ENCODE peak calls at places on chromosome 15, in five cellular contexts. F, V, R, I and C are unnamed samples.

GRCh38 chr15:77832874-77833273 is 200.2 kb upstream of the LINGO1 start:
- DNase-seq in I (no peak), R (no peak), F (peak), V (no peak), C (no peak)

GRCh38 chr15:77464129-77464865 is 43.6 kb downstream of the HMG20A start:
- DNase-seq in F (no peak), I (no peak), R (no peak), V (no peak), C (no peak)

GRCh38 chr15:88472225-88472624 is 4.7 kb downstream of the MRPS11 start:
- DNase-seq in V (no peak), F (no peak), I (no peak), R (no peak), C (no peak)

GRCh38 chr15:29668120-29668602 is 154.1 kb downstream of the TJP1 start:
- DNase-seq in F (peak), R (peak), V (peak), I (no peak), C (peak)

GRCh38 chr15:40160021-40160420 is 848 bp upstream of the BUB1B start:
- DNase-seq in V (no peak), I (no peak), F (no peak), R (no peak), C (no peak)

GRCh38 chr15:23072633-23073032 is 33.3 kb upstream of the TUBGCP5 start:
- DNase-seq in R (peak), V (no peak), F (no peak), I (no peak), C (no peak)

GRCh38 chr15:84715442-84716035 is 400 bp downstream of the SEC11A start:
- DNase-seq in V (peak), R (no peak), F (peak), I (no peak), C (peak)

GRCh38 chr15:66138096-66138783 is 115.3 kb downstream of the MEGF11 start:
- DNase-seq in R (no peak), V (peak), I (no peak), F (no peak), C (no peak)

GRCh38 chr15:89660556-89660955 is 5.3 kb upstream of the KIF7 start:
- DNase-seq in R (no peak), V (no peak), I (no peak), F (no peak), C (no peak)

GRCh38 chr15:23629234-23629805 is 18.3 kb downstream of the MAGEL2 start:
- DNase-seq in R (no peak), V (no peak), F (no peak), I (no peak), C (peak)

GRCh38 chr15:40372966-40373365 is 9.6 kb upstream of the KNSTRN start:
- DNase-seq in F (no peak), I (no peak), R (no peak), V (no peak), C (peak)

GRCh38 chr15:67806539-67806935 is 18.8 kb upstream of the SKOR1 start:
- DNase-seq in V (no peak), I (no peak), F (peak), R (no peak), C (no peak)

GRCh38 chr15:70050447-70050846 is 47.3 kb downstream of the TLE3 start:
- DNase-seq in I (no peak), R (no peak), V (no peak), F (no peak), C (no peak)

GRCh38 chr15:89099968-89100367 is 11.7 kb downstream of the ABHD2 start:
- DNase-seq in F (no peak), V (no peak), I (no peak), R (no peak), C (no peak)

GRCh38 chr15:57343526-57343925 is 32.8 kb upstream of the CGNL1 start:
- DNase-seq in R (no peak), V (no peak), F (no peak), I (no peak), C (no peak)

GRCh38 chr15:72285927-72286516 is 13.7 kb upstream of the PARP6 start:
- DNase-seq in V (peak), I (peak), R (peak), F (no peak), C (peak)

GRCh38 chr15:58752716-58753115 is 3.2 kb upstream of the ADAM10 start:
- DNase-seq in I (no peak), F (no peak), R (no peak), V (no peak), C (no peak)

GRCh38 chr15:62391565-62392262 is 226.6 kb upstream of the C2CD4B start:
- DNase-seq in F (peak), I (peak), R (peak), V (peak), C (peak)

GRCh38 chr15:77243716-77244401 is 172.9 kb upstream of the TSPAN3 start:
- DNase-seq in V (no peak), R (no peak), I (no peak), F (no peak), C (no peak)

GRCh38 chr15:100334015-100334414 is 7.8 kb downstream of the ADAMTS17 start:
- DNase-seq in V (no peak), R (no peak), I (no peak), F (no peak), C (no peak)

GRCh38 chr15:33040501-33040900 is 154.0 kb downstream of the FMN1 start:
- DNase-seq in I (no peak), R (no peak), F (no peak), V (no peak), C (no peak)

GRCh38 chr15:78950906-78951840 is 6.3 kb upstream of the CTSH start:
- DNase-seq in I (no peak), V (peak), F (no peak), R (peak), C (peak)

GRCh38 chr15:95600884-95601283 is 729.6 kb upstream of the NR2F2 start:
- DNase-seq in R (no peak), I (no peak), F (no peak), V (no peak), C (no peak)

GRCh38 chr15:40825661-40826088 is 2.8 kb downstream of the PPP1R14D start:
- DNase-seq in R (peak), F (no peak), V (peak), I (no peak), C (no peak)

GRCh38 chr15:55552926-55553325 is 35.2 kb downstream of the PYGO1 start:
- DNase-seq in V (peak), R (peak), I (peak), F (no peak), C (peak)

GRCh38 chr15:25701716-25702465 is 161.2 kb downstream of the ATP10A start:
- DNase-seq in V (no peak), R (no peak), F (peak), I (no peak), C (peak)

GRCh38 chr15:70044168-70044567 is 53.5 kb downstream of the TLE3 start:
- DNase-seq in F (no peak), R (no peak), I (no peak), V (no peak), C (no peak)

GRCh38 chr15:91982401-91982800 is 128.9 kb downstream of the SLCO3A1 start:
- DNase-seq in R (no peak), I (no peak), F (no peak), V (no peak), C (no peak)

GRCh38 chr15:58179206-58179605 is 41.0 kb downstream of the AQP9 start:
- DNase-seq in R (no peak), V (no peak), I (no peak), F (no peak), C (no peak)

GRCh38 chr15:39134282-39134681 is 446.6 kb upstream of the THBS1 start:
- DNase-seq in R (no peak), V (no peak), I (no peak), F (no peak), C (no peak)

GRCh38 chr15:37057831-37058230 is 42.5 kb downstream of the MEIS2 start:
- DNase-seq in R (no peak), I (no peak), V (no peak), F (no peak), C (no peak)

DNA sequence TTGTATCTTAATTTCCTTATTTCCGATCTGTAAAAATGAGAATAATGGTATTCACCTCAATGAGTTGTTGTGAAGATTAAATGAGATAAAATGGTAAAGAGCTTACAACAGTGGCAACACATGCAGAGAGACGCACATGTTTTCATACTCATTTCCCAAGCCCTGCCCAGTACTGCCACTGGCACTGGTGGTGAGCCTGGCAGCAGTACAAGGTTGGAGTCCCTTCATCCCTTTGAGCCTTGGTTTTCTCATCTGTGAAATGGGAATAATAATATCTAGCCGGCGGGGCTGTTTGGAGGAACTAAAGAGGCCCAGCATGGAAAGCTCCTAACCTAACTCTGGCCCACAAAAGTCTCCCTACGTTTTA is 943 bp upstream of the CD276 start:
- DNase-seq in R (no peak), I (no peak), V (no peak), F (no peak), C (no peak)
- H3K4me3 ChIP-seq in R (peak), I (peak), V (no peak), F (peak), C (no peak)

GRCh38 chr15:30973379-30973778 is 18.0 kb downstream of the MTMR10 start:
- DNase-seq in R (no peak), I (no peak), V (no peak), F (no peak), C (no peak)

GRCh38 chr15:30978328-30978727 is 13.1 kb downstream of the MTMR10 start:
- DNase-seq in V (no peak), I (no peak), R (no peak), F (no peak), C (no peak)

GRCh38 chr15:30979457-30979856 is 12.0 kb downstream of the MTMR10 start:
- DNase-seq in I (no peak), V (no peak), R (no peak), F (no peak), C (no peak)

DNA sequence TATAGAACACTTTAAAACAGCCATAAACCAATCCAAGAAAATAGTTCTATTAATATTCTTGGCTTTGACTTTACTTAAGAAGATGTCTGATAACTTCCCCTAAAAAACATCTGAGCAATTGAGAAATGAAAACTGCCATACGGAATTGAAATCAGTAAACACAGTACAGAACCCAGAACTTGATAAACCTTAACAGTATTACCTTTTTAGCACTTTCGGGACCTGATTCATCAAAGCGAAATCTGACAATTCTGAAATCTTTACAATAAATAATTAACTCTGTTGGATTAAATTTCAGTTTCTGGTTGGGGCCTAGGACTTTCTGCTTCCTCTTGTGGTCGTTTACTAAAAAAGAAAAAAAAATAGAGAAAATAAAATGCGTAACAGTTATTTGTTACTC is 17.3 kb downstream of the MTMR10 start:
- DNase-seq in R (no peak), V (no peak), F (no peak), I (no peak), C (no peak)
- TF ChIP-seq CTCF in R (no peak), V (no peak), F (no peak), I (no peak), C (no peak)

DNA sequence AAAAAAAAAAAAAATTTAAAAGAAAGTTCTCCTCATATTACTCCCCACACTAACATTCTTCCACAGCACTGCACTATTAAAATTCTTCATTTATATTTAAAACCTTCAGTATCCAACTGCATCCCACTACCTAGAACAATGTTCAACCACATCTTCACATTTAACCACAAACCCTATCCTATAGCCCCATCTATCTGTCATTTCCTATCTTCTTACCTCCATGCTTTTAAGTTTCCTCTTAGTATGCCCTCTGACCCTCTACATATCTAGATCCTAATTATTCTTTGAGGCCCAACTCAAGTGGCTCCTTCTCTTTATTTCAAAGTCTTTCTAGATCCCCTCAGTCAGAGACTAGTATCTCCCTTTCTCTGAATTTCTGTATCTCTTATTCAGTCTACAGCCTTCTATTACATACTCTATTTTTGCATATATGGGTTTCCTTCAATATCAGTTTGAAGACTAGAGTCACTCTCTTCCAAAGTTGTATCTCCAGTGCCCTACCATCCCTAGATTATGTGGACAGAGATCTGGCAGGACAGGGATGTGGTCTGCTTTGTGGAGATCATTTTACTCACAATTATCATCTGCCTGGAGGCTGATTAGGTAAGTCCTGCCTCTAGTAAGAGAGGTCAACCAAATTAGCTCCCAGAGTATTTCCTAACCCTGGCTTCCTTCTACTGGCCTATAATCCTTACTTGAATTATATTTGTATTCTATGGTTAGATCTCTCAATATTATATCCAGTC is 1.4 kb downstream of the CIAO2A start:
- DNase-seq in V (no peak), R (peak), F (no peak), I (no peak), C (no peak)
- H3K4me3 ChIP-seq in V (peak), R (peak), F (peak), I (peak), C (no peak)

GRCh38 chr15:47987908-47988532 is 132.8 kb upstream of the SLC24A5 start:
- DNase-seq in I (no peak), R (peak), F (no peak), V (peak), C (peak)
- TF ChIP-seq CTCF in I (peak), R (peak), F (peak), V (peak), C (peak)

DNA sequence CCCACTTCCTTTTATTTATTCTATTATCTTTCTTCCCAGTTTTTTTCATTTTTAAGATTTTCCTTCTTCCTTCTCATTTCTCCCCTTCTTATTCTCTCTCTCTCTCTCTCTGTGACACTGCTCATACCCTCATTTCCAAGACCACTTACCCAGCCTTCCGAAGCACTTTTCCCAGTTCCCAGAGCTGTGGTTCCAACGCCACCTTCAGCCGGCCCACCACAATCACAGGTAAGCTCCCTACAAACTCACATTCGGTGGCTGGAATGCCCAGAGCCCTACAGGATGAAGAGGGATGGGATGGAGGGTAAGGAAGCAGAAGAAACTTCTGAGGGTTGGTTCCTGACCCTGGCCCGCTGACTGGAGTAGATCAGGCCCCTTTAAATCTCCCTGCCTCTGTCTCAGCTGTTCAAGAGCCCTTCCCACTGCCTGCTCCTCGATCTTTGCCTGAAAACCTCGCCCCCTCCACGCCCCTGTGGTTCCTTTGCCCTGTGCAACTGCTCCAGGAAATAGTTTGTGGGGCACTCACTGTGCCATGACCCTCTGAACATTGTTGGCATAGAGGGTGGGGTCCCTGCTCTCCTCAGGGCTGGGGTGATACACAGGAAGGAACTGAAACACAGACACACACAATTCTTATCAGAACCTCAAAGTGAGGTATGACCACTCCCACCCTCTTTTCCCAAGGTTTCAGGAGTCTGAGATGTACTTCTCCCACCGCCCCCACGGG is 4.8 kb downstream of the LPCAT4 start:
- DNase-seq in V (no peak), F (no peak), R (no peak), I (no peak), C (no peak)
- H3K4me3 ChIP-seq in V (no peak), F (no peak), R (no peak), I (no peak), C (no peak)

DNA sequence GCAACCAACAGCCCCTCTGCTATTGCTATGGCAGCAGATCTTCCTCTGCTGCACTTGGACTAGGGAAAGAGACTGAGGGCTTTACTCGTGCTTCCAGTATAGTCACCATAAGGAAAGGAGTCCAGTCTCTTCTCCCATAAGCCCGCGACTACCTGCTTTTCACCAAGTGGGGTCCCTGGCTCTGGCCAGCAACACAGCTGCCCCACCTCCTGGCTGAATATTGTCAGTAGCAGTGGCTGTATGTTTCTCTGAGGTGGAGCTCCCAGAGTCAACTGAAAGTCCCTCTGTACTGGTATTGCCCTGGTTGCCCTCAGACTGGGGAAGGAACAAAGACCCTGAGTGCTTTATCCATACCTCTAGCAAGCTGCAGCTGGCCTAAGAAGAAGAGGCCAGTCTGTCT is 719.6 kb downstream of the SQOR start:
- DNase-seq in R (no peak), I (no peak), V (no peak), F (no peak), C (no peak)
- TF ChIP-seq CTCF in R (no peak), I (no peak), V (no peak), F (no peak), C (no peak)